ENCODE peak calls at places on chromosomes 7 and 10, in seven cellular contexts. H is IMR-90; G is heart left ventricle; N is spleen; P is CD8-positive, alpha-beta T cell; S is AG04450; R is breast epithelium. M is an unnamed sample. For H3K9me3, the result is how much of the 10 kb centered on the place peaks cover.

GRCh38 chr10:1120761-1121160 is 64.6 kb downstream of the WDR37 start:
- DNase-seq in R (no peak), G (no peak), P (no peak), S (no peak), H (no peak), N (no peak), M (no peak)

GRCh38 chr10:96292971-96293909 is 11.0 kb upstream of the DNTT start:
- DNase-seq in R (no peak), P (no peak), H (peak), N (no peak), G (no peak), S (peak), M (no peak)

GRCh38 chr7:26348987-26349809 is 57.5 kb downstream of the SNX10 start:
- DNase-seq in P (no peak), N (no peak), R (no peak), S (no peak), H (no peak), G (no peak), M (no peak)

GRCh38 chr7:31935115-31935514 is 135.1 kb downstream of the PDE1C start:
- DNase-seq in G (no peak), H (no peak), P (no peak), R (no peak), S (no peak), N (no peak), M (no peak)

GRCh38 chr10:110993024-110993693 is 73.8 kb downstream of the SHOC2 start:
- DNase-seq in G (no peak), P (peak), H (peak), S (peak), N (no peak), R (no peak), M (no peak)

GRCh38 chr10:5757766-5758517 is 55.3 kb downstream of the GDI2 start:
- DNase-seq in H (no peak), R (no peak), S (no peak), N (no peak), P (no peak), G (no peak), M (no peak)

GRCh38 chr7:82430518-82431465 is 12.8 kb downstream of the CACNA2D1 start:
- DNase-seq in R (no peak), N (no peak), H (peak), P (no peak), S (peak), G (no peak), M (no peak)

GRCh38 chr7:112515989-112516388 is 35.2 kb downstream of the LSMEM1 start:
- DNase-seq in S (no peak), P (no peak), R (no peak), N (no peak), G (no peak), H (no peak), M (no peak)

GRCh38 chr10:21526184-21526951 is 886 bp upstream of the SKIDA1 start:
- DNase-seq in N (peak), P (peak), H (peak), S (no peak), R (peak), G (peak), M (peak)

GRCh38 chr10:70774810-70775678 is 10.1 kb downstream of the TBATA start:
- DNase-seq in N (peak), G (no peak), S (no peak), H (no peak), P (no peak), R (peak), M (no peak)

GRCh38 chr10:116170815-116171250 is 102.2 kb downstream of the GFRA1 start:
- DNase-seq in P (no peak), G (no peak), N (no peak), R (no peak), H (peak), S (no peak), M (no peak)

GRCh38 chr7:19116121-19117080 is 1.0 kb downstream of the TWIST1 start:
- DNase-seq in S (no peak), G (peak), R (no peak), N (peak), P (no peak), H (peak), M (no peak)

GRCh38 chr10:68871731-68872342 is 29.3 kb upstream of the DDX50 start:
- DNase-seq in S (peak), R (no peak), N (no peak), P (no peak), H (peak), G (no peak), M (no peak)

GRCh38 chr10:78728176-78728575 is 340.6 kb upstream of the ZMIZ1 start:
- DNase-seq in S (no peak), H (no peak), G (no peak), N (no peak), P (no peak), R (no peak), M (no peak)
- H3K27ac ChIP-seq in S (no peak), H (no peak), G (peak), N (no peak), P (no peak), R (no peak), M (no peak)

GRCh38 chr7:156461881-156462665 is 178.5 kb upstream of the RNF32 start:
- DNase-seq in R (no peak), N (no peak), H (no peak), G (no peak), P (no peak), S (no peak), M (no peak)
- H3K9me3 ChIP-seq in R (under half), N (under half), H (under half), G (under half), P (under half), S (under half), M (under half)

DNA sequence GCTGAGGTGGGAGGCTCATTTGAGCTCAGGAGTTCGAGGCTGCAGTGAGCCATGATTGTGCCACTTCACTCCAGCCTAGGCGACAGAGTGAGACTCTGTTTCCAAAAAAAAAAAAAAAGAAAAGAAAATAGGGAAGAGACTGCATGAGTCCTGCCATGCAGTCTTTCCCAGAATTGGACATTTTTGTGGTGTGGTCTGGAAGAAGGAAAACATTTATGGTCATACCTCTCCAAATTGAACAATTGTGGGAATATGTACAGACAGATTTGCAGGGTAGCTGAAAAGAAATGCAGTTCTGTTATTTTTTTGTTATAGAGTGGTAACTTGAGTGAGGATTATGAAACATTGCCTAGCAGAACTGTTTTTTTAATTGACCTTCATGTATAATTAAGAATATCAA is 198.1 kb downstream of the AUTS2 start:
- DNase-seq in G (no peak), S (no peak), N (no peak), P (no peak), H (no peak), R (no peak), M (no peak)
- H3K27ac ChIP-seq in G (no peak), S (no peak), N (no peak), P (no peak), H (no peak), R (no peak), M (no peak)

GRCh38 chr7:63080831-63081230 is 917.8 kb upstream of the ZNF722 start:
- DNase-seq in P (no peak), H (no peak), N (no peak), G (no peak), S (no peak), R (no peak), M (no peak)

GRCh38 chr7:63073736-63074135 is 924.9 kb upstream of the ZNF722 start:
- DNase-seq in G (no peak), S (no peak), P (no peak), R (no peak), H (no peak), N (no peak), M (no peak)

GRCh38 chr7:63073286-63073685 is 925.4 kb upstream of the ZNF722 start:
- DNase-seq in G (no peak), R (no peak), N (no peak), P (no peak), H (no peak), S (no peak), M (no peak)

GRCh38 chr7:63080406-63080805 is 918.2 kb upstream of the ZNF722 start:
- DNase-seq in R (no peak), G (no peak), H (no peak), N (no peak), S (no peak), P (no peak), M (no peak)

GRCh38 chr7:63077841-63078240 is 920.8 kb upstream of the ZNF722 start:
- DNase-seq in N (no peak), H (no peak), G (no peak), S (no peak), P (no peak), R (no peak), M (no peak)
- H3K9me3 ChIP-seq in N (half or more), H (under half), G (under half), S (half or more), P (under half), R (under half), M (under half)

GRCh38 chr7:2103071-2103898 is 129.5 kb downstream of the MAD1L1 start:
- DNase-seq in H (no peak), R (no peak), P (no peak), N (no peak), G (no peak), S (no peak), M (no peak)
- H3K27ac ChIP-seq in H (peak), R (no peak), P (no peak), N (no peak), G (no peak), S (peak), M (no peak)

DNA sequence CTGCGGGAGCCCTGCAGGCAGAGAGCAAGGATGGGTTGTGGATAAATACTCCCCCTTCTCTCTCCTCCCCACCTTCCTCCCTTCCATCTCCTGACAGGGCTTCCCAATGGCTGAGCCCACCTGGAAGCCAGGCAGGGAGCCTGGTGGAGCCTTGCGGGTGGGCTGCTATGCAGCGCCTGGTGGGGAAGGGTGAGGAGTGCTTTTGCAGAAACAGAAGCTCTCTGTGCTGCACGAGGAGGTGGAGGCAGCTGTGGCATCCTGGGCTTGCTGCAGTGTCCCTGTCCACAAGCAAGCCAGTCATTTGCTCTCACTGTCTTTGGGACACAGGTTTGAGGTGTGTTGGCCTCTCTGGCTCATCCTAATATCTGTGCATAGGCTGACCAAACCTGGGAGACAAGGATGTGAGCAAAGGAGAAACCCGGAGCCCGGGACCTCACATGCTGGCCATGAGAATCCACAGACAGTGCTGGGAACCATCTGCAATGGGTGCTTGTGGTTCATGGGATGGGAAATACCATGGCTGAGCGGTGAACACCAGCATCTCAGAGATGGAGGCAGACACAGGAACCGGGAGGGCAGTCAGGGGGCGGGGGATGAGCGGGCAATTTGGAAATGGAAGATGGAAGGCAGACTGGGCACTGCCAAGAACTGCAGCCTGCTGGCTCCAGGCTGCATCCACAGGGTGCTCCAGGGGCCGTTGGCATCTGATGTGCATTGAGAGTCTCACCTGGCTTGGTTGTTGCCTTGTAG is 364.2 kb downstream of the GLRX3 start:
- DNase-seq in G (no peak), R (no peak), S (no peak), P (no peak), H (no peak), N (peak), M (no peak)
- H3K9me3 ChIP-seq in G (under half), R (under half), S (half or more), P (under half), H (under half), N (under half), M (under half)

M was measured in CD4-positive, alpha-beta T cell.